ENCODE peak calls at places on chromosome X, in ten cellular contexts. One of them, this sample, is unnamed.

GRCh38 chrX:10243056-10243455 is 86.3 kb downstream of the CLCN4 start:
- DNase-seq in activated T-cell treated with anti-CD3 and anti-CD28 coated beads, Interleukin-2, amount 50 U/mL, for 72 hours: no peak
- DNase-seq in Calu3: no peak
- DNase-seq in DMS153: no peak
- DNase-seq in NCI-H1930: no peak
- DNase-seq in keratinocyte: no peak
- DNase-seq in T-cell: no peak
- DNase-seq in HepG2: no peak
- DNase-seq in amniotic epithelial cell: no peak
- DNase-seq in PC-9: no peak
- DNase-seq in this sample: no peak

GRCh38 chrX:21487832-21488231 is 113.6 kb downstream of the CNKSR2 start:
- DNase-seq in Calu3: peak
- DNase-seq in DMS153: peak
- DNase-seq in activated T-cell treated with anti-CD3 and anti-CD28 coated beads, Interleukin-2, amount 50 U/mL, for 72 hours: no peak
- DNase-seq in PC-9: peak
- DNase-seq in amniotic epithelial cell: no peak
- DNase-seq in T-cell: no peak
- DNase-seq in keratinocyte: no peak
- DNase-seq in HepG2: peak
- DNase-seq in NCI-H1930: peak
- DNase-seq in this sample: peak

GRCh38 chrX:50448565-50448964 is 22.1 kb downstream of the DGKK start:
- DNase-seq in T-cell: no peak
- DNase-seq in Calu3: peak
- DNase-seq in HepG2: peak
- DNase-seq in activated T-cell treated with anti-CD3 and anti-CD28 coated beads, Interleukin-2, amount 50 U/mL, for 72 hours: peak
- DNase-seq in PC-9: peak
- DNase-seq in keratinocyte: no peak
- DNase-seq in DMS153: no peak
- DNase-seq in amniotic epithelial cell: peak
- DNase-seq in NCI-H1930: no peak
- DNase-seq in this sample: no peak

GRCh38 chrX:149286940-149287349 is 218.2 kb downstream of the IDS start:
- DNase-seq in NCI-H1930: peak
- DNase-seq in DMS153: peak
- DNase-seq in HepG2: peak
- DNase-seq in T-cell: peak
- DNase-seq in amniotic epithelial cell: peak
- DNase-seq in activated T-cell treated with anti-CD3 and anti-CD28 coated beads, Interleukin-2, amount 50 U/mL, for 72 hours: peak
- DNase-seq in keratinocyte: no peak
- DNase-seq in Calu3: peak
- DNase-seq in PC-9: peak
- DNase-seq in this sample: no peak

GRCh38 chrX:107677501-107677901 is 49.2 kb downstream of the PRPS1 start:
- DNase-seq in amniotic epithelial cell: peak
- DNase-seq in activated T-cell treated with anti-CD3 and anti-CD28 coated beads, Interleukin-2, amount 50 U/mL, for 72 hours: no peak
- DNase-seq in DMS153: no peak
- DNase-seq in HepG2: no peak
- DNase-seq in PC-9: no peak
- DNase-seq in keratinocyte: no peak
- DNase-seq in T-cell: no peak
- DNase-seq in NCI-H1930: no peak
- DNase-seq in Calu3: no peak
- DNase-seq in this sample: no peak

GRCh38 chrX:104013606-104014005 is at the start of gene H2BW1:
- DNase-seq in amniotic epithelial cell: no peak
- DNase-seq in activated T-cell treated with anti-CD3 and anti-CD28 coated beads, Interleukin-2, amount 50 U/mL, for 72 hours: no peak
- DNase-seq in PC-9: no peak
- DNase-seq in NCI-H1930: no peak
- DNase-seq in T-cell: no peak
- DNase-seq in Calu3: no peak
- DNase-seq in HepG2: no peak
- DNase-seq in DMS153: no peak
- DNase-seq in keratinocyte: no peak
- DNase-seq in this sample: no peak

GRCh38 chrX:43655151-43655676 is 885 bp upstream of the MAOA start:
- DNase-seq in NCI-H1930: no peak
- DNase-seq in activated T-cell treated with anti-CD3 and anti-CD28 coated beads, Interleukin-2, amount 50 U/mL, for 72 hours: peak
- DNase-seq in T-cell: peak
- DNase-seq in keratinocyte: peak
- DNase-seq in Calu3: peak
- DNase-seq in amniotic epithelial cell: peak
- DNase-seq in DMS153: no peak
- DNase-seq in HepG2: no peak
- DNase-seq in PC-9: no peak
- DNase-seq in this sample: no peak

GRCh38 chrX:129593137-129593536 is 53.1 kb downstream of the OCRL start:
- DNase-seq in HepG2: no peak
- DNase-seq in activated T-cell treated with anti-CD3 and anti-CD28 coated beads, Interleukin-2, amount 50 U/mL, for 72 hours: no peak
- DNase-seq in T-cell: no peak
- DNase-seq in NCI-H1930: no peak
- DNase-seq in Calu3: no peak
- DNase-seq in keratinocyte: no peak
- DNase-seq in DMS153: no peak
- DNase-seq in PC-9: peak
- DNase-seq in amniotic epithelial cell: peak
- DNase-seq in this sample: peak

GRCh38 chrX:38166478-38167083 is 54.1 kb downstream of the SRPX start:
- DNase-seq in Calu3: peak
- DNase-seq in DMS153: no peak
- DNase-seq in NCI-H1930: peak
- DNase-seq in PC-9: no peak
- DNase-seq in T-cell: no peak
- DNase-seq in HepG2: peak
- DNase-seq in amniotic epithelial cell: no peak
- DNase-seq in keratinocyte: no peak
- DNase-seq in activated T-cell treated with anti-CD3 and anti-CD28 coated beads, Interleukin-2, amount 50 U/mL, for 72 hours: peak
- DNase-seq in this sample: no peak

GRCh38 chrX:46029777-46030176 is 515.4 kb downstream of the ZNF674 start:
- DNase-seq in activated T-cell treated with anti-CD3 and anti-CD28 coated beads, Interleukin-2, amount 50 U/mL, for 72 hours: no peak
- DNase-seq in PC-9: no peak
- DNase-seq in HepG2: no peak
- DNase-seq in T-cell: no peak
- DNase-seq in Calu3: no peak
- DNase-seq in DMS153: peak
- DNase-seq in keratinocyte: no peak
- DNase-seq in amniotic epithelial cell: no peak
- DNase-seq in NCI-H1930: peak
- DNase-seq in this sample: no peak

GRCh38 chrX:46500054-46500453 is 45.2 kb downstream of the ZNF674 start:
- DNase-seq in T-cell: no peak
- DNase-seq in Calu3: no peak
- DNase-seq in amniotic epithelial cell: peak
- DNase-seq in keratinocyte: no peak
- DNase-seq in DMS153: no peak
- DNase-seq in activated T-cell treated with anti-CD3 and anti-CD28 coated beads, Interleukin-2, amount 50 U/mL, for 72 hours: no peak
- DNase-seq in HepG2: no peak
- DNase-seq in NCI-H1930: no peak
- DNase-seq in PC-9: no peak
- DNase-seq in this sample: no peak

GRCh38 chrX:40146471-40147398 is 49.0 kb upstream of the BCOR start:
- DNase-seq in T-cell: peak
- DNase-seq in amniotic epithelial cell: peak
- DNase-seq in Calu3: peak
- DNase-seq in HepG2: no peak
- DNase-seq in DMS153: no peak
- DNase-seq in keratinocyte: no peak
- DNase-seq in activated T-cell treated with anti-CD3 and anti-CD28 coated beads, Interleukin-2, amount 50 U/mL, for 72 hours: no peak
- DNase-seq in NCI-H1930: no peak
- DNase-seq in PC-9: no peak
- DNase-seq in this sample: no peak

GRCh38 chrX:18617351-18617750 is 54.6 kb downstream of the RS1 start:
- DNase-seq in Calu3: peak
- DNase-seq in activated T-cell treated with anti-CD3 and anti-CD28 coated beads, Interleukin-2, amount 50 U/mL, for 72 hours: no peak
- DNase-seq in amniotic epithelial cell: peak
- DNase-seq in T-cell: no peak
- DNase-seq in NCI-H1930: no peak
- DNase-seq in DMS153: no peak
- DNase-seq in PC-9: peak
- DNase-seq in HepG2: peak
- DNase-seq in keratinocyte: peak
- DNase-seq in this sample: no peak

GRCh38 chrX:72100824-72101351 is 30.8 kb downstream of the RTL5 start:
- DNase-seq in Calu3: no peak
- DNase-seq in amniotic epithelial cell: peak
- DNase-seq in activated T-cell treated with anti-CD3 and anti-CD28 coated beads, Interleukin-2, amount 50 U/mL, for 72 hours: peak
- DNase-seq in DMS153: no peak
- DNase-seq in keratinocyte: no peak
- DNase-seq in PC-9: no peak
- DNase-seq in HepG2: no peak
- DNase-seq in NCI-H1930: no peak
- DNase-seq in T-cell: peak
- DNase-seq in this sample: no peak

GRCh38 chrX:16828126-16828908 is 41.8 kb downstream of the RBBP7 start:
- DNase-seq in keratinocyte: no peak
- DNase-seq in T-cell: no peak
- DNase-seq in NCI-H1930: no peak
- DNase-seq in PC-9: no peak
- DNase-seq in activated T-cell treated with anti-CD3 and anti-CD28 coated beads, Interleukin-2, amount 50 U/mL, for 72 hours: no peak
- DNase-seq in DMS153: no peak
- DNase-seq in HepG2: no peak
- DNase-seq in amniotic epithelial cell: peak
- DNase-seq in Calu3: no peak
- DNase-seq in this sample: no peak

GRCh38 chrX:10902001-10902400 is 209.1 kb upstream of the HCCS start:
- DNase-seq in activated T-cell treated with anti-CD3 and anti-CD28 coated beads, Interleukin-2, amount 50 U/mL, for 72 hours: no peak
- DNase-seq in HepG2: peak
- DNase-seq in PC-9: no peak
- DNase-seq in NCI-H1930: no peak
- DNase-seq in T-cell: no peak
- DNase-seq in Calu3: no peak
- DNase-seq in keratinocyte: no peak
- DNase-seq in amniotic epithelial cell: peak
- DNase-seq in DMS153: no peak
- DNase-seq in this sample: peak

GRCh38 chrX:45952030-45952429 is 593.2 kb downstream of the ZNF674 start:
- DNase-seq in HepG2: no peak
- DNase-seq in T-cell: no peak
- DNase-seq in amniotic epithelial cell: no peak
- DNase-seq in keratinocyte: no peak
- DNase-seq in Calu3: peak
- DNase-seq in DMS153: no peak
- DNase-seq in NCI-H1930: no peak
- DNase-seq in PC-9: no peak
- DNase-seq in activated T-cell treated with anti-CD3 and anti-CD28 coated beads, Interleukin-2, amount 50 U/mL, for 72 hours: no peak
- DNase-seq in this sample: no peak

GRCh38 chrX:145826466-145826865 is 8.8 kb downstream of the SLITRK2 start:
- DNase-seq in activated T-cell treated with anti-CD3 and anti-CD28 coated beads, Interleukin-2, amount 50 U/mL, for 72 hours: no peak
- DNase-seq in Calu3: no peak
- DNase-seq in PC-9: no peak
- DNase-seq in NCI-H1930: no peak
- DNase-seq in HepG2: no peak
- DNase-seq in keratinocyte: no peak
- DNase-seq in DMS153: no peak
- DNase-seq in amniotic epithelial cell: no peak
- DNase-seq in T-cell: no peak
- DNase-seq in this sample: no peak

GRCh38 chrX:19548934-19549333 is 33.6 kb upstream of the MAP3K15 start:
- DNase-seq in HepG2: no peak
- DNase-seq in amniotic epithelial cell: no peak
- DNase-seq in Calu3: no peak
- DNase-seq in PC-9: no peak
- DNase-seq in activated T-cell treated with anti-CD3 and anti-CD28 coated beads, Interleukin-2, amount 50 U/mL, for 72 hours: no peak
- DNase-seq in DMS153: no peak
- DNase-seq in keratinocyte: no peak
- DNase-seq in NCI-H1930: no peak
- DNase-seq in T-cell: no peak
- DNase-seq in this sample: no peak

GRCh38 chrX:72621619-72622485 is 49.2 kb upstream of the HDAC8 start:
- DNase-seq in PC-9: no peak
- DNase-seq in T-cell: no peak
- DNase-seq in Calu3: no peak
- DNase-seq in HepG2: no peak
- DNase-seq in DMS153: no peak
- DNase-seq in activated T-cell treated with anti-CD3 and anti-CD28 coated beads, Interleukin-2, amount 50 U/mL, for 72 hours: peak
- DNase-seq in NCI-H1930: no peak
- DNase-seq in keratinocyte: no peak
- DNase-seq in amniotic epithelial cell: peak
- DNase-seq in this sample: no peak

GRCh38 chrX:79270401-79270800 is 96.7 kb downstream of the ITM2A start:
- DNase-seq in keratinocyte: no peak
- DNase-seq in PC-9: no peak
- DNase-seq in HepG2: no peak
- DNase-seq in amniotic epithelial cell: no peak
- DNase-seq in NCI-H1930: no peak
- DNase-seq in DMS153: no peak
- DNase-seq in activated T-cell treated with anti-CD3 and anti-CD28 coated beads, Interleukin-2, amount 50 U/mL, for 72 hours: peak
- DNase-seq in Calu3: peak
- DNase-seq in T-cell: peak
- DNase-seq in this sample: no peak

GRCh38 chrX:71103110-71103983 is 3.2 kb downstream of the CXorf65 start:
- DNase-seq in Calu3: peak
- DNase-seq in PC-9: no peak
- DNase-seq in DMS153: no peak
- DNase-seq in HepG2: no peak
- DNase-seq in keratinocyte: no peak
- DNase-seq in amniotic epithelial cell: no peak
- DNase-seq in NCI-H1930: no peak
- DNase-seq in activated T-cell treated with anti-CD3 and anti-CD28 coated beads, Interleukin-2, amount 50 U/mL, for 72 hours: peak
- DNase-seq in T-cell: peak
- DNase-seq in this sample: no peak

GRCh38 chrX:118717703-118718391 is 9.6 kb upstream of the IL13RA1 start:
- DNase-seq in NCI-H1930: no peak
- DNase-seq in PC-9: no peak
- DNase-seq in HepG2: no peak
- DNase-seq in DMS153: no peak
- DNase-seq in keratinocyte: no peak
- DNase-seq in T-cell: no peak
- DNase-seq in amniotic epithelial cell: no peak
- DNase-seq in Calu3: no peak
- DNase-seq in activated T-cell treated with anti-CD3 and anti-CD28 coated beads, Interleukin-2, amount 50 U/mL, for 72 hours: no peak
- DNase-seq in this sample: no peak

GRCh38 chrX:10008483-10009056 is 41.4 kb downstream of the CLDN34 start:
- DNase-seq in HepG2: no peak
- DNase-seq in Calu3: no peak
- DNase-seq in T-cell: no peak
- DNase-seq in NCI-H1930: no peak
- DNase-seq in DMS153: no peak
- DNase-seq in amniotic epithelial cell: peak
- DNase-seq in activated T-cell treated with anti-CD3 and anti-CD28 coated beads, Interleukin-2, amount 50 U/mL, for 72 hours: no peak
- DNase-seq in keratinocyte: no peak
- DNase-seq in PC-9: no peak
- DNase-seq in this sample: no peak

This sample was measured in NCI-H446 treated with DMSO at 0.1 percent for 48 hours.